ENCODE peak calls at places on chromosomes 12 and 14, in eight cellular contexts. X is occipital lobe; N is type B pancreatic cell; T is activated T-helper 2 cell treated with anti-CD3 and anti-CD28 coated beads, Interferon-gamma antibody, Interleukin-2, Interleukin-4, amounts not matched to agents 10 μg/mL and 5 μg/mL and 100 μg/mL, durations not matched to agents 14 hours and 24 hours and 36 hours; I is GM10248; K is stimulated activated CD8-positive, alpha-beta memory T cell treated with anti-CD3 and anti-CD28 coated beads, Interleukin-4, amount 100 ng/mL, for 1 hour; P is activated T-cell treated with anti-CD3 and anti-CD28 coated beads for 48 hours; J is neural crest cell. B is an unnamed sample.

GRCh38 chr12:13530966-13531365 is 334.4 kb downstream of the EMP1 start:
- DNase-seq in P (no peak), N (no peak), K (no peak), J (no peak), I (no peak), T (no peak), X (no peak), B (no peak)

GRCh38 chr14:50798048-50798421 is 32.9 kb downstream of the NIN start:
- DNase-seq in P (no peak), K (no peak), X (no peak), T (no peak), J (no peak), I (peak; percentile 53), N (no peak), B (no peak)

GRCh38 chr14:62614117-62614516 is 431.1 kb downstream of the KCNH5 start:
- DNase-seq in J (no peak), K (no peak), X (no peak), N (no peak), I (no peak), P (no peak), T (no peak), B (no peak)

GRCh38 chr12:53234236-53234635 is 2.2 kb upstream of the RARG start:
- DNase-seq in I (no peak), K (no peak), T (no peak), J (peak; percentile 51), N (no peak), P (no peak), X (no peak), B (no peak)

GRCh38 chr12:65871865-65872645 is 47.8 kb downstream of the HMGA2 start:
- DNase-seq in K (no peak), I (no peak), X (no peak), N (no peak), P (no peak), J (no peak), T (no peak), B (no peak)

GRCh38 chr12:47547077-47547476 is 158.8 kb downstream of the RPAP3 start:
- DNase-seq in P (no peak), I (no peak), T (no peak), X (no peak), K (no peak), J (no peak), N (no peak), B (no peak)

GRCh38 chr14:103594265-103594664 is 31.5 kb downstream of the COA8 start:
- DNase-seq in N (peak; percentile 70), I (no peak), P (no peak), T (no peak), X (peak; percentile 80), J (peak; percentile 65), K (no peak), B (peak; percentile 81)

GRCh38 chr14:101761881-101762529 is 496 bp downstream of the PPP2R5C start:
- DNase-seq in N (no peak), K (no peak), P (peak; percentile 27), T (no peak), I (peak; percentile 48), J (no peak), X (no peak), B (no peak)

GRCh38 chr12:121279507-121279915 is 17.0 kb downstream of the CAMKK2 start:
- DNase-seq in N (no peak), X (peak; percentile 31), K (no peak), I (no peak), T (no peak), P (no peak), J (no peak), B (no peak)

GRCh38 chr12:120936197-120936596 is 32.0 kb upstream of the SPPL3 start:
- DNase-seq in T (no peak), N (no peak), X (no peak), P (no peak), J (no peak), K (no peak), I (no peak), B (no peak)

GRCh38 chr12:85468356-85469157 is 188.5 kb downstream of the ALX1 start:
- DNase-seq in T (peak; percentile 22), N (no peak), K (no peak), I (peak; percentile 55), X (peak; percentile 6), J (peak; percentile 50), P (peak; percentile 10), B (no peak)

GRCh38 chr14:37060496-37061260 is 111.7 kb downstream of the SLC25A21 start:
- DNase-seq in K (no peak), X (no peak), T (no peak), I (no peak), N (no peak), P (no peak), J (no peak), B (no peak)

GRCh38 chr12:124524231-124524925 is 43.0 kb downstream of the NCOR2 start:
- DNase-seq in K (no peak), N (no peak), I (no peak), T (no peak), X (no peak), J (no peak), P (no peak), B (no peak)

GRCh38 chr12:75560167-75560566 is 48.8 kb upstream of the KRR1 start:
- DNase-seq in P (no peak), J (no peak), N (no peak), I (peak; percentile 21), T (no peak), X (no peak), K (no peak), B (no peak)

GRCh38 chr12:725076-725475 is 27.3 kb upstream of the WNK1 start:
- DNase-seq in T (no peak), X (no peak), J (no peak), K (no peak), I (no peak), N (no peak), P (no peak), B (no peak)

GRCh38 chr14:69997849-69998248 is 118.6 kb downstream of the SMOC1 start:
- DNase-seq in T (no peak), K (no peak), N (no peak), J (no peak), I (no peak), P (no peak), X (no peak), B (no peak)

GRCh38 chr12:18690653-18691052 is 47.2 kb downstream of the PLCZ1 start:
- DNase-seq in P (no peak), T (no peak), J (no peak), K (no peak), X (no peak), N (no peak), I (no peak), B (no peak)

GRCh38 chr14:89387922-89388685 is 28.9 kb downstream of the FOXN3 start:
- DNase-seq in P (no peak), J (no peak), I (no peak), T (no peak), K (no peak), N (no peak), X (no peak), B (no peak)

GRCh38 chr12:104524026-104524425 is 67.3 kb downstream of the CHST11 start:
- DNase-seq in P (no peak), J (no peak), N (no peak), T (no peak), I (no peak), K (no peak), X (no peak), B (peak; percentile 47)

GRCh38 chr14:104359969-104360442 is 219.6 kb upstream of the C14orf180 start:
- DNase-seq in T (no peak), N (peak; percentile 60), P (no peak), I (no peak), J (no peak), K (no peak), X (no peak), B (no peak)

GRCh38 chr12:47725091-47725772 is at the start of gene ENDOU:
- DNase-seq in P (no peak), X (no peak), I (no peak), T (no peak), N (no peak), J (no peak), K (no peak), B (no peak)

GRCh38 chr12:18391136-18391535 is 129.8 kb downstream of the PIK3C2G start:
- DNase-seq in X (no peak), P (no peak), J (no peak), I (no peak), K (no peak), N (no peak), T (no peak), B (no peak)

GRCh38 chr14:96178674-96179321 is 25.8 kb upstream of the BDKRB2 start:
- DNase-seq in I (no peak), J (no peak), T (no peak), K (no peak), X (no peak), P (no peak), N (no peak), B (no peak)

GRCh38 chr12:32302218-32302826 is 97.0 kb upstream of the FGD4 start:
- DNase-seq in X (no peak), T (no peak), J (no peak), N (no peak), P (no peak), K (no peak), I (peak; percentile 74), B (no peak)

GRCh38 chr12:27524839-27525238 is 833 bp downstream of the PPFIBP1 start:
- DNase-seq in P (no peak), K (no peak), I (no peak), N (no peak), T (no peak), J (no peak), X (no peak), B (no peak)

GRCh38 chr12:106134294-106134949 is 4.3 kb downstream of the NUAK1 start:
- DNase-seq in X (no peak), I (no peak), T (no peak), P (no peak), N (no peak), K (no peak), J (no peak), B (no peak)

GRCh38 chr12:95473440-95473946 is 459 bp upstream of the METAP2 start:
- DNase-seq in P (peak; percentile 12), T (peak; percentile 12), J (no peak), N (no peak), K (no peak), X (no peak), I (peak; percentile 41), B (no peak)

GRCh38 chr12:68611094-68611818 is 557 bp downstream of the RAP1B start:
- DNase-seq in P (peak; percentile 37), T (peak; percentile 38), K (no peak), J (peak; percentile 34), N (peak; percentile 74), X (peak; percentile 36), I (peak; percentile 50), B (no peak)

GRCh38 chr12:12718853-12719252 is 1.7 kb downstream of the CDKN1B start:
- DNase-seq in P (no peak), J (no peak), N (no peak), X (no peak), I (no peak), K (no peak), T (no peak), B (no peak)

GRCh38 chr12:4001869-4002268 is 128.7 kb upstream of the PARP11 start:
- DNase-seq in K (no peak), P (no peak), J (no peak), X (no peak), T (no peak), N (no peak), I (no peak), B (no peak)

GRCh38 chr12:4286228-4286627 is 12.7 kb downstream of the CCND2 start:
- DNase-seq in P (no peak), X (no peak), I (no peak), J (no peak), N (no peak), T (no peak), K (no peak), B (no peak)

GRCh38 chr12:77973579-77973978 is 142.9 kb downstream of the NAV3 start:
- DNase-seq in N (no peak), J (no peak), T (no peak), P (no peak), X (no peak), K (no peak), I (no peak), B (no peak)

GRCh38 chr12:31003861-31004640 is 69.6 kb upstream of the DDX11 start:
- DNase-seq in P (no peak), N (no peak), T (no peak), X (no peak), I (no peak), K (no peak), J (no peak), B (no peak)

GRCh38 chr12:54981796-54982195 is 2.8 kb downstream of the TESPA1 start:
- DNase-seq in J (no peak), I (peak; percentile 31), N (no peak), T (no peak), X (no peak), K (no peak), P (no peak), B (no peak)